ENCODE peak calls at places on chromosomes 3 and 15, in eight cellular contexts. Y is stomach, R is tibial nerve, B is esophagus muscularis mucosa, T is heart left ventricle, S is K562, M is IMR-90, G is transverse colon. W is an unnamed sample. For H3K36me3, the result is how much of the 10 kb centered on the place peaks cover.

GRCh38 chr15:69056365-69056764 is 41.9 kb downstream of the NOX5 start:
- DNase-seq in Y (no peak), R (no peak), T (no peak), B (no peak), S (no peak), M (no peak), G (no peak), W (no peak)

GRCh38 chr3:41693799-41694198 is 268.1 kb downstream of the ULK4 start:
- DNase-seq in G (no peak), B (no peak), Y (no peak), T (no peak), M (peak), R (no peak), S (no peak), W (no peak)

GRCh38 chr15:53534105-53534839 is 225.2 kb downstream of the WDR72 start:
- DNase-seq in G (no peak), S (no peak), B (no peak), R (no peak), T (no peak), Y (no peak), M (no peak), W (no peak)

GRCh38 chr3:101729586-101729985 is 5.2 kb downstream of the CEP97 start:
- DNase-seq in R (no peak), Y (no peak), B (no peak), S (no peak), G (no peak), M (no peak), T (no peak), W (no peak)

GRCh38 chr15:79154491-79155182 is 64.1 kb upstream of the RASGRF1 start:
- DNase-seq in G (no peak), Y (no peak), R (no peak), M (no peak), B (no peak), T (no peak), S (no peak), W (no peak)

GRCh38 chr3:159825216-159825854 is 163.3 kb upstream of the IL12A start:
- DNase-seq in M (no peak), G (no peak), R (no peak), T (no peak), Y (no peak), B (no peak), S (no peak), W (no peak)

GRCh38 chr3:44208086-44208485 is 33.6 kb upstream of the TOPAZ1 start:
- DNase-seq in R (no peak), S (no peak), Y (no peak), G (no peak), T (no peak), M (no peak), B (no peak), W (no peak)

GRCh38 chr15:89772933-89773583 is 3.1 kb upstream of the MESP2 start:
- DNase-seq in S (peak), T (no peak), G (no peak), Y (no peak), M (peak), R (no peak), B (no peak), W (no peak)

GRCh38 chr3:119557874-119558264 is 1.5 kb downstream of the CD80 start:
- DNase-seq in B (no peak), S (peak), R (no peak), G (no peak), M (no peak), Y (no peak), T (no peak), W (no peak)

GRCh38 chr3:139418144-139418543 is 28.7 kb upstream of the COPB2 start:
- DNase-seq in M (no peak), G (no peak), T (no peak), R (no peak), S (no peak), B (no peak), Y (no peak), W (no peak)

GRCh38 chr3:87333393-87333892 is 57.1 kb upstream of the POU1F1 start:
- DNase-seq in R (no peak), S (no peak), M (peak), Y (no peak), G (no peak), T (no peak), B (no peak), W (no peak)

GRCh38 chr3:106119691-106120090 is 250.9 kb upstream of the CBLB start:
- DNase-seq in B (no peak), Y (no peak), M (peak), G (no peak), R (no peak), S (no peak), T (no peak), W (no peak)

GRCh38 chr3:129356756-129357425 is 71.5 kb downstream of the EFCAB12 start:
- DNase-seq in B (no peak), S (no peak), Y (no peak), R (no peak), T (no peak), G (no peak), M (no peak), W (no peak)

GRCh38 chr3:98114264-98114663 is 16.3 kb upstream of the OR5H1 start:
- DNase-seq in G (no peak), B (no peak), M (no peak), Y (no peak), S (no peak), R (no peak), T (no peak), W (no peak)

GRCh38 chr3:16596352-16597032 is 8.7 kb downstream of the DAZL start:
- DNase-seq in Y (no peak), G (no peak), M (no peak), R (no peak), T (no peak), B (no peak), S (no peak), W (no peak)

GRCh38 chr3:9542182-9542581 is 11.4 kb downstream of the LHFPL4 start:
- DNase-seq in B (peak), S (no peak), R (no peak), T (no peak), G (no peak), Y (no peak), M (no peak), W (no peak)

GRCh38 chr15:29105151-29105785 is 164.4 kb downstream of the NSMCE3 start:
- DNase-seq in R (no peak), B (no peak), Y (no peak), S (no peak), T (no peak), M (no peak), G (no peak), W (no peak)

GRCh38 chr3:43787330-43787729 is 96.6 kb downstream of the ABHD5 start:
- DNase-seq in T (no peak), Y (no peak), M (no peak), S (no peak), B (peak), R (no peak), G (no peak), W (no peak)

GRCh38 chr15:38530113-38530512 is 34.5 kb downstream of the RASGRP1 start:
- DNase-seq in R (no peak), Y (no peak), B (no peak), G (no peak), T (no peak), S (no peak), M (no peak), W (no peak)

GRCh38 chr3:7813412-7813811 is 688.2 kb upstream of the LMCD1 start:
- DNase-seq in M (no peak), S (no peak), Y (no peak), T (no peak), R (no peak), B (no peak), G (no peak), W (no peak)

GRCh38 chr15:32671339-32672325 is 30.1 kb downstream of the SCG5 start:
- DNase-seq in M (no peak), B (no peak), R (no peak), G (no peak), Y (no peak), T (no peak), S (no peak), W (no peak)

GRCh38 chr3:181330257-181330656 is 340.7 kb upstream of the DNAJC19 start:
- DNase-seq in B (no peak), G (no peak), R (no peak), S (no peak), M (no peak), T (no peak), Y (no peak), W (no peak)

GRCh38 chr3:22691407-22691806 is 511.7 kb upstream of the UBE2E2 start:
- DNase-seq in S (no peak), T (no peak), B (no peak), R (no peak), Y (no peak), G (no peak), M (no peak), W (no peak)

GRCh38 chr15:67902579-67902979 is 62.7 kb upstream of the RNU6-1 start:
- DNase-seq in S (no peak), Y (no peak), T (no peak), B (no peak), R (no peak), G (no peak), M (no peak), W (no peak)

GRCh38 chr15:27694506-27695077 is 404.5 kb downstream of the OCA2 start:
- DNase-seq in S (no peak), T (no peak), B (no peak), M (no peak), R (no peak), Y (no peak), G (no peak), W (no peak)

GRCh38 chr3:112167758-112168157 is 34.7 kb upstream of the GCSAM start:
- DNase-seq in M (no peak), T (no peak), B (no peak), S (no peak), R (no peak), Y (no peak), G (no peak), W (no peak)

DNA sequence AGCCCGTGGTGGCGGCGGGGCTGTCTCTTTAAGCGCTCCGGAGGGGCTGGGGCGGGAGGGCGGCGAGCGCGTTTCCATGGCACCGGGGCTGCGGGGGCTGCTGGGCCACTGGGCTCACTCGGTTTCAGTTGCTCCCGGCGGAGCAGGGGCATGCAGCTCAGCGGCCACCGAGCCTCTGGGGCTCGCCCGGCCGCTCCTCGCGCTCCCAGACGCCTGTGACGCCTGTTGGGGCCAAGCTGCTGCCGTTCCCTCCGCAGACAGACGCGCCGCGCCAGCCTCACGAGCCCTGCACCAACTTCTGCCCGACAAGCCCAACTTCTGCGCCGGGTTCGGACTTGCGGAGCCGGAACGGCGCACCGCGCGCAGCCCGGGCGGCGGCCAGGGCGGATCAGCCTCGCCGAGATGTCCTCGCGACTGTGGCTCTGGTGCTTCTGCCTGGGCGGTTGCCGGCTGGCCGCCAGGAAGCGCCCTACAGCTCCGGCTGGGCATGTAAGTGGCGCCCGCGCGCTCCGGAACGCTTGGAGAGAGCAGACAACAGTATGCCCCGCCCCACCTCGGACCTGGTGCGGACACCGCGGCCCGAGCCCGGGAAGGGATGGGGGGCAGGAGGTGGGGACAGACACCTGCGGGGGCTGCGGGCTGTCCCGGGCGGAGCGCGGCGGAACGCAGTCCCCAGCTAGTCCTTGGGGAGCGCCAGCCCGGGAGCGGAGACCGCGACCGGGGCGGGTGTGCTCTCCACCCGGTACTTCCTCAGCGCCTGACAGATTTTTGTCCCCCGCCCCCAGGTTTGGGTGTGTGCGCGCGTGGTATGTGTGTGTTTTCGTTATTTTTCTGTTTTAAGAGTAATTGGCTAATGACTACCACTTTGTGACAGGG is 154.1 kb upstream of the GOLIM4 start:
- DNase-seq in T (peak), M (peak), Y (peak), B (no peak), G (peak), S (peak), R (peak), W (peak)
- TF ChIP-seq POLR2A in T (no peak), M (peak), Y (no peak), B (no peak), G (no peak), S (no peak), R (no peak), W (peak)

GRCh38 chr3:57918123-57918837 is 89.9 kb upstream of the FLNB start:
- DNase-seq in M (peak), T (no peak), Y (no peak), S (no peak), R (no peak), B (no peak), G (no peak), W (no peak)
- H3K4me3 ChIP-seq in M (no peak), T (no peak), Y (no peak), S (no peak), R (no peak), B (no peak), G (no peak), W (no peak)

DNA sequence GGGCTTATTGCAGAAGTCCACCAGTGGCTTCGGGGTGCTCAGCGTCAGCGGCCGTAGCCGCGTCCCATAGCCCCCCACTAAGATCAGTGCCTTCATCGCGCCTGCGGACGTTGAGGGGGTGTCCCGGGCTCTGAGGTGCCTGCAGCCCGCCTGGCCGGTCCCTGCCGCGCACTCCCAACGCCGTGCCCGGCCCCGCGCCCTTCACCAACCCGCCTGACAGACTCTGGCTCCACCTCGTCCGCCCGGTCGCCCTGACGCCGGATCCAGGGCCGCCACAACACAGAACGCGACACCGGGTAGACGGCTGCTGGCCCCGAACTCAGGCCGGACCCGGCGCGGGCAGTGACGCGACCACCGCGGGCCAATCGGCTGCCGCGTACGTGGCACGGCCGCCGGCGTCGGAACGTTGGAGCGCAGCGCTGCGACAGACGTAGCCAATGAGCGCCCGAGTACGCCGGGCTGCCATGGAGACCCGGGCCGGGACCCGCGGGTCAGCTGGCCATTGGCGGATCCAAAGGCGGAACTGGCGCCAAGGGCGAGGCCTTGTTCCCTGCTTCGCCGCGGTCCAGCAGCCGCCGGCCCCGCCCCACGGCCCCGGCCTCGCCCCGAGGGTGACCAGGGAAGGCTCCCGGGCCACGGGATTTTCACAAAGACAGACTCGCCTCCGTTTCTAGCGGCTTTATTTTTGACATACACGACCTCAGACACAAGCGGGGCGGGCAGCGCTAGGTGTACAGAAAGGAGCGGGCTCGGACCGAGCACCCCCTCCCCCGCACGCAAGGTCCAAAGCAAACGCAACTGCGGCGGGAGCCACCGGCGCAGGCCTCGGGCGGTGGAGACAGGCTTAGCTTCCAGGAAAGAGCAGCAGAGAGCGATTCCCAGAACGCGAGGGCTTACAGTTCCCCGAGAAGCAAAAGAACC is at the start of gene GMPPB:
- DNase-seq in Y (peak), S (peak), M (peak), G (peak), B (peak), T (peak), R (peak), W (peak)
- H3K36me3 ChIP-seq in Y (half or more), S (half or more), M (under half), G (under half), B (under half), T (half or more), R (half or more), W (under half)

GRCh38 chr3:141380279-141380678 is 12.0 kb downstream of the ZBTB38 start:
- DNase-seq in B (no peak), Y (no peak), R (no peak), G (no peak), M (no peak), T (no peak), S (no peak), W (no peak)
- TF ChIP-seq POLR2A in B (no peak), Y (no peak), R (no peak), G (no peak), M (no peak), T (no peak), S (no peak), W (no peak)

GRCh38 chr3:56836276-56837163 is 34.8 kb upstream of the ARHGEF3 start:
- DNase-seq in Y (no peak), G (no peak), M (no peak), T (no peak), R (no peak), S (no peak), B (no peak), W (no peak)
- H3K4me3 ChIP-seq in Y (no peak), G (no peak), M (no peak), T (no peak), R (no peak), S (no peak), B (no peak), W (no peak)

GRCh38 chr15:72200395-72201237 is 3.0 kb upstream of the GRAMD2A start:
- DNase-seq in T (no peak), G (no peak), R (no peak), S (no peak), Y (no peak), M (no peak), B (no peak), W (no peak)

GRCh38 chr15:72201346-72202029 is 3.9 kb upstream of the GRAMD2A start:
- DNase-seq in M (no peak), B (no peak), R (no peak), G (no peak), S (no peak), Y (no peak), T (no peak), W (no peak)

GRCh38 chr15:72197460-72198409 is at the start of gene GRAMD2A:
- DNase-seq in M (no peak), B (no peak), Y (peak), R (no peak), T (no peak), G (peak), S (no peak), W (no peak)

GRCh38 chr15:72198410-72199270 is 1.1 kb upstream of the GRAMD2A start:
- DNase-seq in T (no peak), G (no peak), B (no peak), S (no peak), Y (no peak), M (no peak), R (no peak), W (no peak)

DNA sequence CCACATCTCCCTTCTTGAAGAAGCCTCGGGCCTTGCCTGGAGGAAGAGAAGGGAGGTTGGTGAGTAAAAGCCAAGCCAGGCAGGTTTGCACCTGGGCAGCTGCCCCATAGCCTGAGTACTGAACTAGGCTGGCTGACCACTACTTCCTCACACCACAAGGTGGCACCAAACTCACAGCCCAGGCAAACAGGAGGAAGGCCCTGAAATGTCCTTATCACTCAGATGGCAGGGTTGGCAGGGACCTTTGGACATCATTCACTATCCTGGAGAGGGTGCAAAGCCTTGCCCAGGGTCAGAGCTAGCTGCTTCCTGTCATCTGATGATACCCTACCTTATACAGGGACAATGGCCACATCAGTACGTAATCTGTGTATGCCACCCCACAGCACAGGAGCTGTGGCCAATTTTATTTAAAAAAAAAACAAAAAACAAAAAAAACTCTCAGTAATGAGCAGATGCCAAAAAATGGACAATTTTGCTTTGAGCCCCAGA is 2.2 kb upstream of the GRAMD2A start:
- DNase-seq in Y (peak), M (peak), R (peak), B (no peak), G (peak), T (peak), S (peak), W (peak)
- H3K36me3 ChIP-seq in Y (half or more), M (half or more), R (half or more), B (under half), G (under half), T (half or more), S (half or more), W (under half)